ENCODE peak calls at places on chromosomes 7 and 10, in seven cellular contexts. X is ovary, P is IMR-90, I is prostate gland, A is right lobe of liver, C is HCT116, H is A549. B is an unnamed sample. For H3K4me1, the result is how much of the 10 kb centered on the place peaks cover.

GRCh38 chr7:69429817-69430501 is 168.3 kb upstream of the AUTS2 start:
- DNase-seq in X (peak), P (no peak), I (no peak), A (no peak), C (no peak), H (no peak), B (peak)

GRCh38 chr7:127504715-127505114 is 80.7 kb downstream of the GCC1 start:
- DNase-seq in X (no peak), P (peak), I (no peak), A (no peak), C (no peak), H (peak), B (peak)

GRCh38 chr7:151775547-151776443 is 101.1 kb downstream of the PRKAG2 start:
- DNase-seq in X (peak), P (no peak), I (no peak), A (no peak), C (no peak), H (no peak), B (no peak)

GRCh38 chr10:112132429-112132828 is 51.1 kb downstream of the GPAM start:
- DNase-seq in X (no peak), P (no peak), I (no peak), A (no peak), C (no peak), H (no peak), B (no peak)

GRCh38 chr10:81018898-81019890 is 481.5 kb downstream of the SH2D4B start:
- DNase-seq in X (no peak), P (peak), I (peak), A (no peak), C (peak), H (peak), B (peak)

GRCh38 chr7:1893025-1893424 is 222.9 kb downstream of the ELFN1 start:
- DNase-seq in X (no peak), P (no peak), I (no peak), A (no peak), C (no peak), H (no peak), B (no peak)

GRCh38 chr7:3272691-3273141 is 28.3 kb upstream of the SDK1 start:
- DNase-seq in X (no peak), P (peak), I (no peak), A (no peak), C (peak), H (peak), B (peak)

GRCh38 chr7:131546583-131547111 is 9.8 kb downstream of the PODXL start:
- DNase-seq in X (no peak), P (no peak), I (no peak), A (no peak), C (no peak), H (peak), B (no peak)

GRCh38 chr7:47326808-47327207 is 255.1 kb downstream of the TNS3 start:
- DNase-seq in X (peak), P (peak), I (no peak), A (no peak), C (no peak), H (no peak), B (no peak)

GRCh38 chr10:31929260-31929985 is 792 bp upstream of the ARHGAP12 start:
- DNase-seq in X (peak), P (no peak), I (peak), A (peak), C (no peak), H (peak), B (peak)

GRCh38 chr10:33123680-33124079 is 165.7 kb upstream of the ITGB1 start:
- DNase-seq in X (no peak), P (no peak), I (no peak), A (no peak), C (no peak), H (no peak), B (no peak)

GRCh38 chr7:979886-980571 is 3.0 kb upstream of the CYP2W1 start:
- DNase-seq in X (no peak), P (no peak), I (no peak), A (no peak), C (no peak), H (peak), B (no peak)

GRCh38 chr7:132757778-132758177 is 181.5 kb upstream of the PLXNA4 start:
- DNase-seq in X (no peak), P (no peak), I (no peak), A (no peak), C (no peak), H (no peak), B (no peak)

GRCh38 chr10:18797286-18797685 is 138.1 kb downstream of the ARL5B start:
- DNase-seq in X (no peak), P (no peak), I (no peak), A (no peak), C (no peak), H (no peak), B (no peak)

GRCh38 chr7:35714862-35715261 is 19.9 kb upstream of the HERPUD2 start:
- DNase-seq in X (no peak), P (no peak), I (peak), A (no peak), C (no peak), H (no peak), B (no peak)

GRCh38 chr10:120423350-120424197 is 33.5 kb upstream of the PLPP4 start:
- DNase-seq in X (no peak), P (peak), I (peak), A (peak), C (peak), H (peak), B (peak)

GRCh38 chr7:132516042-132516840 is 60.0 kb downstream of the PLXNA4 start:
- DNase-seq in X (no peak), P (peak), I (no peak), A (no peak), C (no peak), H (peak), B (no peak)

GRCh38 chr7:31100445-31100844 is 48.3 kb downstream of the ADCYAP1R1 start:
- DNase-seq in X (no peak), P (peak), I (no peak), A (no peak), C (no peak), H (no peak), B (no peak)

GRCh38 chr10:124086097-124086710 is 7.2 kb downstream of the CHST15 start:
- DNase-seq in X (no peak), P (no peak), I (no peak), A (no peak), C (no peak), H (no peak), B (no peak)
- H3K27ac ChIP-seq in X (peak), P (no peak), I (no peak), A (no peak), C (no peak), H (no peak), B (no peak)

DNA sequence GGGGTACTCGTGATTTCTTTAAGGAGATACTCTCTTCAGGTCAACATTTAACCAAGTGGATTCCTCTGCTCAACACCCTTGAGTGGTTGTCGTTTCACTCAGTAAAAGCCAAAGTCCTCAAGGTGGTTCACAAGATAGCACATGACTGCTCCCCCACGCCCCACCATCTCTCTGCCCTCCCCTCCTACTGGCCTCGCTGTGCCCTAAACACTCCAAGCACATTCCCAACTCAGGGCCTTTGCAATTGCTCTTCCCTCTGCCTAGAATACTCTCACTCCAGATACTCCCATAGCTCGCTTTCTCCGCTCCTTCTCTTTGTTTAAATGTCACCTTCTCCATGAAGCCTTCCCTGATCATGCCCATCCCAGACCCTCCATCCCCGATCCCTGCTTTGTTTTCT is 72.0 kb upstream of the FHIP2A start:
- DNase-seq in X (no peak), P (no peak), I (no peak), A (no peak), C (no peak), H (no peak), B (no peak)
- H3K4me1 ChIP-seq in X (under half), P (under half), I (under half), A (under half), C (under half), H (under half), B (under half)

DNA sequence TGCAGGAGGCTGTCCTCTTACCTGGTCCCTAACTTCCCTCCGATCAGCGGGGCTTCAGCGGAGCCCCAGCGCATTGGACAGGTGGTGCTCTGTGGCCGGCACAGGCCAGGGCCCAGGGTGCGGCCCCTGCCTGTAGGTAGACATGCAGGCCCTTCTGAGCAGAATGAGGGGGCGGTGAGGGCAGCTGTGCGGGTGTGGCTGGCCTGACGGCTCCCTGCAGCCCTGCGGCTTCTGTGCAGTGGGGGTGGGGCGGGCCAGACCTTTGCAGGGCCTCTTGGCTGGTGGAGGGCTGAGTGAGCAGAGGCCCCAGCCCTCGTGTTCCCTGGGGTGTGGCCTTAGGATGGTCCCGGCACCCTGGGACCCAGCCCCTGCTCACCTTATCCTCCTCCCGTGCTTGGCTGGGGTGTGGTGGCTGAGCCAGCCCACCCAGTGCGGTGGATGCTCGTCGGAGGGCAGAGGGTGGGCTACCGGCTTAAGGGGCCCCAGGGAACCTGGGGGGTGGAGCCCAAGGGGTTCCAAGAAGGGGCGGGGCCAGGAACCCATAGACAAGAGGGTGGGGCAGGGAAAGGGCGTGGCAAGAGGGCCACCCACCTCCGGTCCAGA is 175.2 kb upstream of the TNRC18 start:
- DNase-seq in X (peak), P (no peak), I (no peak), A (no peak), C (no peak), H (peak), B (no peak)
- TF ChIP-seq POLR2A in X (no peak), P (no peak), I (no peak), A (no peak), C (no peak), H (no peak), B (no peak)

DNA sequence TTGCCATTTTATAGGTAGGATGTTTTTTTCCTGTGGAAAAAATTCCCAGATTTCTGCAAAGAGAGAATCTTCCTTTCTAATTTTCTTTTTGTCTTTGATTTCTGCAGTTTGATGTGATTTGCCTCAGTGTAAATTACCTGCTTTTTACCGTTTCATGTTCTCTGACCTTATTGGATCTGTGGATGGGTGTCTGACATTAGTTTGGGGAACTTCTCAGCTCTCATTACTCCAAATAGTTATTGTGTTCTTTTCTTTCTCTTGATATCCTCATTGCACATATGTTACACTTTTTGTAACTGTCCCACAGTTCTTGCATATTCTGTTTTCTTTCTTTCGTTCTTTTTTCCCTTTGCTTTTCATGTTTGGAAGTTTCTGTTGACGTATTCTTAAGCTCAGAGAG is 28.5 kb downstream of the NACAD start:
- DNase-seq in X (no peak), P (no peak), I (no peak), A (no peak), C (no peak), H (no peak), B (no peak)
- H3K27ac ChIP-seq in X (no peak), P (no peak), I (no peak), A (no peak), C (no peak), H (no peak), B (no peak)